ENCODE peak calls at places on chromosomes 2 and 18, in nine cellular contexts. A, T, V, J, D, Y, M, G and S are unnamed samples. For H3K9me3, the result is how much of the 10 kb centered on the place peaks cover.

GRCh38 chr18:3869848-3870247 is 419.9 kb downstream of the TGIF1 start:
- DNase-seq in Y (peak), M (peak), V (no peak), J (peak), G (no peak), D (no peak), T (no peak), A (no peak), S (no peak)

GRCh38 chr2:145091967-145092366 is 572.0 kb upstream of the ZEB2 start:
- DNase-seq in D (no peak), G (no peak), A (no peak), J (peak), Y (no peak), M (no peak), V (no peak), T (no peak), S (no peak)

GRCh38 chr2:98822301-98823164 is 91.6 kb upstream of the MGAT4A start:
- DNase-seq in D (peak), M (no peak), Y (no peak), A (peak), G (peak), T (peak), J (no peak), V (peak), S (no peak)

GRCh38 chr2:188628989-188629889 is 337.6 kb downstream of the GULP1 start:
- DNase-seq in A (no peak), V (no peak), D (no peak), M (no peak), T (no peak), Y (peak), G (no peak), J (peak), S (no peak)

GRCh38 chr2:15990151-15991101 is 50.1 kb downstream of the MYCN start:
- DNase-seq in T (no peak), M (no peak), V (no peak), A (no peak), J (no peak), Y (no peak), D (no peak), G (no peak), S (no peak)

GRCh38 chr2:172358784-172359556 is 68.4 kb upstream of the ITGA6 start:
- DNase-seq in M (no peak), T (no peak), Y (no peak), V (peak), D (peak), A (no peak), J (no peak), G (no peak), S (no peak)

GRCh38 chr2:24586955-24587354 is 95.9 kb downstream of the NCOA1 start:
- DNase-seq in D (no peak), A (no peak), M (no peak), T (no peak), J (no peak), V (no peak), Y (no peak), G (no peak), S (no peak)

GRCh38 chr2:14831458-14831857 is 198.9 kb downstream of the LRATD1 start:
- DNase-seq in T (no peak), M (no peak), D (no peak), J (no peak), G (no peak), A (no peak), Y (no peak), V (no peak), S (no peak)

GRCh38 chr2:85234879-85235278 is 92.9 kb downstream of the TGOLN2 start:
- DNase-seq in M (no peak), J (no peak), T (no peak), G (no peak), Y (no peak), A (no peak), D (no peak), V (no peak), S (no peak)

GRCh38 chr2:231648579-231649174 is 56.0 kb downstream of the TEX44 start:
- DNase-seq in J (peak), V (peak), A (peak), G (peak), Y (peak), T (peak), M (peak), D (peak), S (no peak)

GRCh38 chr2:226447896-226448295 is 351.7 kb downstream of the IRS1 start:
- DNase-seq in M (no peak), D (no peak), Y (no peak), T (no peak), G (no peak), V (peak), J (no peak), A (no peak), S (peak)

GRCh38 chr18:75244336-75244735 is 33.7 kb downstream of the TSHZ1 start:
- DNase-seq in T (no peak), D (no peak), V (peak), Y (no peak), G (no peak), A (no peak), M (no peak), J (no peak), S (no peak)

GRCh38 chr2:230738391-230738811 is 25.8 kb downstream of the CAB39 start:
- DNase-seq in A (no peak), M (no peak), V (no peak), D (no peak), T (no peak), Y (no peak), J (peak), G (no peak), S (no peak)

GRCh38 chr2:207161724-207162123 is 4.0 kb downstream of the KLF7 start:
- DNase-seq in G (no peak), Y (no peak), A (no peak), M (no peak), T (no peak), D (no peak), V (no peak), J (no peak), S (no peak)

GRCh38 chr18:35408843-35409261 is 31.7 kb upstream of the ZNF396 start:
- DNase-seq in G (no peak), M (no peak), J (no peak), Y (no peak), A (no peak), T (peak), D (no peak), V (no peak), S (no peak)

GRCh38 chr18:69257861-69258458 is 142.7 kb upstream of the DOK6 start:
- DNase-seq in T (no peak), Y (no peak), A (no peak), J (peak), G (no peak), D (no peak), V (no peak), M (no peak), S (no peak)

GRCh38 chr18:52175406-52175805 is 164.6 kb upstream of the DCC start:
- DNase-seq in T (no peak), V (no peak), D (no peak), G (no peak), A (no peak), J (no peak), M (no peak), Y (no peak), S (no peak)

GRCh38 chr2:44016282-44016681 is 20.5 kb upstream of the LRPPRC start:
- DNase-seq in J (peak), G (peak), D (peak), M (peak), A (no peak), V (peak), T (peak), Y (no peak), S (no peak)

GRCh38 chr2:8567469-8568108 is 114.3 kb upstream of the ID2 start:
- DNase-seq in D (no peak), M (no peak), A (no peak), V (no peak), Y (no peak), T (no peak), J (peak), G (no peak), S (no peak)

GRCh38 chr2:64461271-64462058 is 7.5 kb downstream of the LGALSL start:
- DNase-seq in Y (no peak), D (no peak), A (no peak), V (no peak), T (no peak), G (no peak), M (no peak), J (no peak), S (no peak)

GRCh38 chr2:72330673-72331072 is 183.0 kb upstream of the CYP26B1 start:
- DNase-seq in M (no peak), V (no peak), A (no peak), Y (no peak), D (no peak), J (peak), T (no peak), G (no peak), S (no peak)

GRCh38 chr18:9335255-9336045 is 877 bp downstream of the TWSG1 start:
- DNase-seq in D (no peak), A (no peak), G (no peak), J (no peak), Y (no peak), V (no peak), T (no peak), M (no peak), S (no peak)

GRCh38 chr2:102618452-102619413 is 620 bp upstream of the SLC9A2 start:
- DNase-seq in M (no peak), D (no peak), V (peak), Y (peak), J (peak), A (peak), G (peak), T (peak), S (no peak)

GRCh38 chr18:54150226-54150625 is 74.2 kb downstream of the MBD2 start:
- DNase-seq in D (no peak), V (no peak), Y (no peak), M (no peak), J (no peak), G (no peak), A (no peak), T (no peak), S (no peak)

GRCh38 chr2:117982376-117983033 is 31.4 kb downstream of the CCDC93 start:
- DNase-seq in J (peak), T (no peak), D (no peak), V (no peak), Y (no peak), M (no peak), A (no peak), G (no peak), S (no peak)

GRCh38 chr2:32424739-32425138 is 67.9 kb downstream of the BIRC6 start:
- DNase-seq in M (no peak), J (no peak), Y (no peak), G (no peak), V (no peak), D (no peak), A (no peak), T (no peak), S (no peak)

GRCh38 chr2:33264766-33265165 is 211.7 kb upstream of the RASGRP3 start:
- DNase-seq in Y (no peak), T (no peak), M (no peak), V (no peak), A (no peak), G (no peak), J (no peak), D (no peak), S (no peak)

GRCh38 chr2:186058604-186059003 is 320.0 kb downstream of the FSIP2 start:
- DNase-seq in J (no peak), Y (no peak), T (no peak), M (no peak), V (no peak), G (no peak), A (no peak), D (no peak), S (no peak)

GRCh38 chr18:67515987-67516431 is 511 bp downstream of the DSEL start:
- DNase-seq in D (peak), T (peak), A (peak), V (peak), J (peak), M (peak), G (peak), Y (peak), S (peak)

GRCh38 chr18:47175895-47176575 is at the start of gene IER3IP1:
- DNase-seq in V (peak), J (peak), D (peak), T (peak), G (peak), M (peak), A (peak), Y (peak), S (peak)

GRCh38 chr18:28125051-28125450 is 51.9 kb downstream of the CDH2 start:
- DNase-seq in G (no peak), M (no peak), J (peak), A (no peak), T (no peak), D (no peak), V (no peak), Y (no peak), S (no peak)

GRCh38 chr2:28338046-28338753 is 54.5 kb upstream of the FOSL2 start:
- DNase-seq in T (peak), Y (no peak), J (peak), G (peak), V (peak), A (peak), D (peak), M (no peak), S (no peak)

GRCh38 chr2:208466133-208466919 is 59.7 kb downstream of the PTH2R start:
- DNase-seq in G (no peak), Y (peak), D (no peak), T (no peak), V (peak), A (no peak), M (peak), J (peak), S (no peak)

GRCh38 chr2:230925879-230926765 is 1.1 kb upstream of the GPR55 start:
- DNase-seq in J (no peak), Y (no peak), D (no peak), A (peak), V (no peak), T (peak), M (no peak), G (no peak), S (no peak)

DNA sequence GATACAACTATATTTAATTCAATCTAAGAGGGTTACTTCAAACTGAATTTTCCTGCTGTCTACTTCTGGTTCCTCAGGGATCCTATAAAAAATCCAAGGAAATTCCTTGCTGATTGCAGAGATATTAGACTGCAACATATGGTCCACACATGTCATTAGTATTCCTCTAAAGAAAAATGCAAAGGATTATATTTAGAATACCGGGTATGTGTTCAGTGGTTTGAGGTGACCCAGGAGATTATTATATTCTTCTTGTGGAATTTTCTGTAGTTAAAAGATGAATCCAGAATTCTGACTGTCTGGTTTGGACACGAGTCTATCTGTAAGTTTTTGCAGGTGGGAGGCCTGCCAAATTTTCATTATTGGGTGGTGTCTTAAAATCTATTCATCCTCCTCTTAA is 18.2 kb downstream of the HOXD1 start:
- DNase-seq in D (no peak), M (no peak), J (no peak), Y (no peak), G (no peak), A (no peak), T (no peak), V (no peak), S (no peak)
- H3K27ac ChIP-seq in D (no peak), M (no peak), J (no peak), Y (no peak), G (no peak), A (no peak), T (no peak), V (no peak), S (no peak)

DNA sequence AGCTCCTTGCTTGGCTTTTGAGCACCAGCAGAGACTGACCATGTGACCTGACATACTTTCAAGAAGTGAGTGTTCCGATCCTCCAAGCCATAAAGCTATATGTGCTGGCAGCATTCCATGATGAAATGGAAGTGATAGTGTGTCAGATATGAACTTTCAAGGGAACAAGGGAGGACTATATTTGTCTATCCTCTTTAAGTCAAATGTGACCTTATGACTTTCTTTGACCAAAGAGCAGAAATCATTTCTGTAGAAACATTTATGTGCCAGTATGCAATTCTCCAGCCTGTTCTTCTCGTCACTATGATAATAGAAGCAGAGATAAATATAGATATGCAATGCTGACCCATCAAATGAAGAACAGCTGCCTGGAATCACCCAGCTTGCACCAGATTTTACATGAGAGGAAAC is 14.4 kb downstream of the HYCC2 start:
- DNase-seq in J (peak), G (no peak), Y (no peak), V (no peak), D (no peak), M (no peak), A (no peak), T (no peak), S (no peak)
- H3K4me3 ChIP-seq in J (no peak), G (peak), Y (no peak), V (no peak), D (no peak), M (no peak), A (no peak), T (no peak), S (no peak)

GRCh38 chr2:6845903-6846302 is 19.8 kb downstream of the CMPK2 start:
- DNase-seq in M (no peak), Y (no peak), V (no peak), J (no peak), T (no peak), A (no peak), D (no peak), G (no peak), S (no peak)

GRCh38 chr2:6846967-6847695 is 18.6 kb downstream of the CMPK2 start:
- DNase-seq in Y (no peak), G (no peak), M (no peak), A (no peak), T (no peak), V (no peak), D (no peak), J (no peak), S (no peak)

GRCh38 chr2:6845312-6845711 is 20.4 kb downstream of the CMPK2 start:
- DNase-seq in Y (no peak), M (peak), G (no peak), V (no peak), T (no peak), A (no peak), J (peak), D (no peak), S (no peak)

GRCh38 chr2:6846540-6846939 is 19.2 kb downstream of the CMPK2 start:
- DNase-seq in G (no peak), D (no peak), V (no peak), A (no peak), M (no peak), T (no peak), J (no peak), Y (no peak), S (no peak)

DNA sequence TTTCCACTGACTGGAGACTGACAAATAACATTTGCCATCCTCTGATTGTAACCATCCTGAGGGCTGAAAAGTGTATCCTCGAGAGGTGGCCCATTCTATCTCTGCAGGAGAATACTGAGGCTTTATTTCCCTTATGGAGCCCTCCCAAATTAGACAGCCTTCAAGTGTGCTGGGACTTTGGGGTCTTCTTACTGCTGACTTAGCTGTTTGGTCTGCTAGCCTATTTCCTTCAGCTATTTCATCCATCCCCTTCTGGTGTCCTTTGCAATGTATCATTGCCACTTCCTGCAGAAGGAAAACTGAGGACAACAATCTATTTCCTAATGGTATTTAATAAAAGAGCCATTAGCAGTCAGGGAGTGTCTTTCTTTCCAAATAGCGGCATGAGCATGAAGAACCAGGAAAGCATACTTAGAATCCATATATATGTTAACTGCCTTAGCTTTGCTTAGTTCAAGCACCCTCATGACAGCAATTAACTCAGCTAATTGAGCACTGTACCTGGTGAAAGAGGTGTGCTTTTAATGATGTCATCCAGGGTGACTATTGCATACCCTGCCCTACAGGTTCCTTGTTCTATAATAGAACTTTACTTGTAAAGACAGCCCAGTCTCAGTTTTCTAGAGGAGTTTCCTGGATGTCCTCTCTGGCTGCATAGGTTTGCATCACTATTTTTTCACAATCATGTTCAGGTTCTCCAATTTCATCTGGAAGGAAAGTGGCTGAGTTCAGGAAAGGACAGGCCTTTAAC is 24.0 kb downstream of the CMPK2 start:
- DNase-seq in J (no peak), A (no peak), D (no peak), V (no peak), Y (no peak), T (no peak), M (no peak), G (no peak), S (no peak)
- H3K9me3 ChIP-seq in J (half or more), A (half or more), D (under half), V (under half), Y (under half), T (under half), M (under half), G (under half), S (under half)

GRCh38 chr2:74502147-74502719 is 2.8 kb upstream of the LBX2 start:
- DNase-seq in A (no peak), G (no peak), V (peak), J (peak), D (no peak), Y (no peak), T (peak), M (no peak), S (no peak)

GRCh38 chr2:74504591-74504990 is 2.9 kb downstream of the PCGF1 start:
- DNase-seq in J (no peak), A (no peak), Y (no peak), M (no peak), T (no peak), D (no peak), V (no peak), G (no peak), S (no peak)

GRCh38 chr2:74502720-74503505 is 3.5 kb upstream of the LBX2 start:
- DNase-seq in Y (peak), J (peak), T (peak), A (peak), G (peak), M (no peak), V (peak), D (peak), S (peak)

GRCh38 chr2:74505448-74506246 is 1.8 kb downstream of the PCGF1 start:
- DNase-seq in A (no peak), G (no peak), Y (no peak), T (no peak), M (no peak), J (no peak), V (no peak), D (no peak), S (peak)

DNA sequence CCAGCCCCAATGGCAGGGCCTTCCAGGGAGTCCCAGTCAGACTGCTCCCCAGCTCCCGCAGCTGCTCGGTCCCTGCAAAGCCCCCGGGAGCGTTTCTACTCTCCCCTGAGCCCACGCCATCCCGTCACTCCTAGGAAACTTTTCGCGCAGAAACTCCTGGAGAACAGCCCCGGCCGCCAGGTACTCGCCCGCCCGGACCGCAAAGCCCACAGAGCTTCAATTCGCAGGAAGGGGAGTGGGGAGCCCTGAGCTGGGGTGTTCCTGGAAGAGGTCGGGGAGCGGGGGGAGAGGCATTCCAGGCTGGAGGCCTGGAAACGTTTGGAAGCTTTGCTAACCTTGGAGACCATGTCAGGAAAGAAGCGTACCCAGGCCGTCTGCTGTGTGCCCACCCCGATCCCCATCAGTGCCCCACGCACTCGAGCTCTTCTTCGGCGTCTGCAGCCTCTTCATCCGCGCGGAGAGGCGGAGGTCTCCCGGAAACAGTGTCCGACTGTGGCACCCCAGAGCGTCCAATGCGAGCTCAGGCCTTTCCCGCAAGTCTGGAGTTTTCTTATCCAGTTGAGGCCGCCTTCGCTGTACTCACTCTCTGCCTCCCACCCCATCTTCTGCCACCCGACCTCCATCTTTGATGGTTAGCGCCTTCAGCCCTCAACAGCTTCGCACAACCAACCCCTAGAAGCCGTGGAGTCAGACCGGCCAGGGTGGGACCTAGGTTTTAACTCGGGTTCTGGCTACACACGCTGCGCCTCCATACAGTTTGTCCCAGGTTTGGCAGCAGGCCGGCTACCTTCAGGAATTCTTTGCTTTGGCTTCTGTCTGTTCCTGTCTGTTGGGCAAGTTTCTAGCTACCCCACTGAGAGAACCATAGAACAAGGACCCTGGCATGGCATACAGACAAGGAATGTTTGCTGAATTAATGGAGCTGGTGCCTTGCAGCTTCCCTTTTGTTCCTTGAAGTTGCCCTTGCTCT is 3.7 kb downstream of the PCGF1 start:
- DNase-seq in Y (no peak), J (no peak), V (no peak), A (no peak), G (no peak), M (no peak), T (peak), D (no peak), S (peak)
- H3K27ac ChIP-seq in Y (peak), J (no peak), V (peak), A (peak), G (peak), M (no peak), T (peak), D (no peak), S (peak)